ENCODE peak calls at places on chromosome 17, in seven cellular contexts. One of them, this sample, is unnamed.

GRCh38 chr17:78979780-78980623 is at the start of gene LGALS3BP:
- DNase-seq in SK-N-SH: peak
- DNase-seq in K562: no peak
- DNase-seq in A549: peak
- DNase-seq in WTC11: peak
- DNase-seq in GM12878: no peak
- DNase-seq in HCT116: peak
- DNase-seq in this sample: no peak

GRCh38 chr17:10062757-10063385 is 135.5 kb downstream of the GAS7 start:
- DNase-seq in SK-N-SH: no peak
- DNase-seq in K562: no peak
- DNase-seq in A549: no peak
- DNase-seq in WTC11: no peak
- DNase-seq in GM12878: no peak
- DNase-seq in HCT116: no peak
- DNase-seq in this sample: no peak

GRCh38 chr17:33055746-33056145 is 64.1 kb downstream of the SPACA3 start:
- DNase-seq in SK-N-SH: no peak
- DNase-seq in K562: no peak
- DNase-seq in A549: no peak
- DNase-seq in WTC11: no peak
- DNase-seq in GM12878: no peak
- DNase-seq in HCT116: no peak
- DNase-seq in this sample: no peak

GRCh38 chr17:78677303-78678219 is 100.4 kb upstream of the DNAH17 start:
- DNase-seq in SK-N-SH: no peak
- DNase-seq in K562: no peak
- DNase-seq in A549: peak
- DNase-seq in WTC11: no peak
- DNase-seq in GM12878: no peak
- DNase-seq in HCT116: no peak
- DNase-seq in this sample: no peak

GRCh38 chr17:78356163-78356713 is 3.6 kb downstream of the SOCS3 start:
- DNase-seq in SK-N-SH: no peak
- DNase-seq in K562: no peak
- DNase-seq in A549: peak
- DNase-seq in WTC11: peak
- DNase-seq in GM12878: peak
- DNase-seq in HCT116: no peak
- DNase-seq in this sample: no peak

GRCh38 chr17:11240841-11241610 is at the start of gene SHISA6:
- DNase-seq in SK-N-SH: peak
- DNase-seq in K562: no peak
- DNase-seq in A549: no peak
- DNase-seq in WTC11: no peak
- DNase-seq in GM12878: no peak
- DNase-seq in HCT116: no peak
- DNase-seq in this sample: no peak

GRCh38 chr17:40516581-40517285 is 15.3 kb upstream of the TNS4 start:
- DNase-seq in SK-N-SH: peak
- DNase-seq in K562: peak
- DNase-seq in A549: peak
- DNase-seq in WTC11: no peak
- DNase-seq in GM12878: peak
- DNase-seq in HCT116: peak
- DNase-seq in this sample: no peak

GRCh38 chr17:7511108-7511507 is 26.9 kb downstream of the POLR2A start:
- DNase-seq in SK-N-SH: no peak
- DNase-seq in K562: no peak
- DNase-seq in A549: no peak
- DNase-seq in WTC11: no peak
- DNase-seq in GM12878: no peak
- DNase-seq in HCT116: no peak
- DNase-seq in this sample: no peak

GRCh38 chr17:69245617-69246016 is 17.0 kb upstream of the ABCA10 start:
- DNase-seq in SK-N-SH: no peak
- DNase-seq in K562: no peak
- DNase-seq in A549: no peak
- DNase-seq in WTC11: no peak
- DNase-seq in GM12878: no peak
- DNase-seq in HCT116: no peak
- DNase-seq in this sample: no peak

GRCh38 chr17:28279411-28279810 is 39.6 kb upstream of the TMEM97 start:
- DNase-seq in SK-N-SH: no peak
- DNase-seq in K562: no peak
- DNase-seq in A549: no peak
- DNase-seq in WTC11: no peak
- DNase-seq in GM12878: no peak
- DNase-seq in HCT116: no peak
- DNase-seq in this sample: no peak

GRCh38 chr17:57277923-57278604 is 21.7 kb downstream of the MSI2 start:
- DNase-seq in SK-N-SH: no peak
- DNase-seq in K562: no peak
- DNase-seq in A549: no peak
- DNase-seq in WTC11: no peak
- DNase-seq in GM12878: no peak
- DNase-seq in HCT116: no peak
- DNase-seq in this sample: no peak

GRCh38 chr17:55283256-55283965 is 18.7 kb downstream of the HLF start:
- DNase-seq in SK-N-SH: no peak
- DNase-seq in K562: no peak
- DNase-seq in A549: no peak
- DNase-seq in WTC11: no peak
- DNase-seq in GM12878: no peak
- DNase-seq in HCT116: no peak
- DNase-seq in this sample: no peak
- TF ChIP-seq MAX in SK-N-SH: no peak
- TF ChIP-seq MAX in K562: no peak
- TF ChIP-seq MAX in A549: no peak
- TF ChIP-seq MAX in WTC11: no peak
- TF ChIP-seq MAX in GM12878: no peak
- TF ChIP-seq MAX in HCT116: no peak
- TF ChIP-seq MAX in this sample: no peak

DNA sequence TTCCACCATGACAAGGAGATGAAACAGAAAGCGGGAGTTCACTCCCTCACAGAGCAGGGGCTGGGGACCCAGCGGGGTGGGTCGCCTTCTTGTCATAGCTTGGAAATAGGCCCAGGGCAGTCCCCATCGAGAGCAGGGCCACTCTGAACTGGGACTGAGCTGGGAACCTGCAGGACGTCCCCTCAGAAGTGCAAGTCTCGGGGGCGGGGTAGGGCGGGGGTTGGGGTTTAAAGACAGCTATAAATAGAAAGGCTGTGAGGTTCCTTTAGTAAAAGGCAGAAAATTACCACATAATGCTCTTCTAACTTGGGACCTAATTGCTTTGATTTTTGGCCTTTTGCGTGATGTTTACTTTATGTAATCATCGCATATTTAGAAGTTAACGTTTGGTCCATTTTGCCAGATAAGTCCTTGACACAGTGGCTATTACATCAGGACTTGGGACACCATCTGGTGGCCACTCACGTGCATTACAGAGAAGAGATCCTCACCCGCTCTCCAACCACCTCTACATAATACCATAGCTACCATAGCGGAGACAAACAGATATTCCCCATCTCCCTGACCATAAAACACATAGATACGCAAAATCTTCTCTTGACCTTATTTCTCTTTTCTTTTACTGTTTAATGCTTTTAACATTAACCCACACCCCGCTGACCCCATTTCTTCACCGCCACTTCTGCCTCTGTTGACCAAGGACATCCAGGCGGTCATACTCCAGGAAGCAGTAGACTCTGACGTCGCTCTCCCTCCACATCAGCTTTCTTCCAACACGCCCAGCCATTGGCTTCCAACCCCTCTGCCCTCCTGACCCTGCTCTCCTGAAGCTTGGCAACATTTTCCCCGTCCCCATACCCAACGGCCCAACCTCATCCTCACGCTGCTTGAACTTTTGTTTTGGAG is 27.5 kb upstream of the PIK3R6 start:
- DNase-seq in SK-N-SH: peak
- DNase-seq in K562: peak
- DNase-seq in A549: peak
- DNase-seq in WTC11: peak
- DNase-seq in GM12878: peak
- DNase-seq in HCT116: peak
- DNase-seq in this sample: peak
- TF ChIP-seq MAX in SK-N-SH: no peak
- TF ChIP-seq MAX in K562: no peak
- TF ChIP-seq MAX in A549: no peak
- TF ChIP-seq MAX in WTC11: no peak
- TF ChIP-seq MAX in GM12878: no peak
- TF ChIP-seq MAX in HCT116: no peak
- TF ChIP-seq MAX in this sample: no peak

GRCh38 chr17:72838068-72838467 is 254.4 kb downstream of the SLC39A11 start:
- DNase-seq in SK-N-SH: no peak
- DNase-seq in K562: no peak
- DNase-seq in A549: no peak
- DNase-seq in WTC11: no peak
- DNase-seq in GM12878: no peak
- DNase-seq in HCT116: no peak
- DNase-seq in this sample: no peak
- TF ChIP-seq MAX in SK-N-SH: no peak
- TF ChIP-seq MAX in K562: no peak
- TF ChIP-seq MAX in A549: no peak
- TF ChIP-seq MAX in WTC11: no peak
- TF ChIP-seq MAX in GM12878: no peak
- TF ChIP-seq MAX in HCT116: no peak
- TF ChIP-seq MAX in this sample: no peak

GRCh38 chr17:45170280-45170975 is 8.8 kb downstream of the HEXIM2 start:
- DNase-seq in SK-N-SH: no peak
- DNase-seq in K562: no peak
- DNase-seq in A549: no peak
- DNase-seq in WTC11: no peak
- DNase-seq in GM12878: no peak
- DNase-seq in HCT116: no peak
- DNase-seq in this sample: no peak
- TF ChIP-seq MAX in SK-N-SH: no peak
- TF ChIP-seq MAX in K562: no peak
- TF ChIP-seq MAX in A549: no peak
- TF ChIP-seq MAX in WTC11: no peak
- TF ChIP-seq MAX in GM12878: no peak
- TF ChIP-seq MAX in HCT116: peak
- TF ChIP-seq MAX in this sample: no peak

GRCh38 chr17:30117548-30118155 is 1.0 kb downstream of the NSRP1 start:
- DNase-seq in SK-N-SH: no peak
- DNase-seq in K562: no peak
- DNase-seq in A549: no peak
- DNase-seq in WTC11: no peak
- DNase-seq in GM12878: no peak
- DNase-seq in HCT116: no peak
- DNase-seq in this sample: no peak

GRCh38 chr17:30116345-30116660 is 313 bp upstream of the NSRP1 start:
- DNase-seq in SK-N-SH: no peak
- DNase-seq in K562: peak
- DNase-seq in A549: peak
- DNase-seq in WTC11: no peak
- DNase-seq in GM12878: no peak
- DNase-seq in HCT116: no peak
- DNase-seq in this sample: no peak

GRCh38 chr17:30113213-30113612 is 3.4 kb upstream of the NSRP1 start:
- DNase-seq in SK-N-SH: no peak
- DNase-seq in K562: no peak
- DNase-seq in A549: no peak
- DNase-seq in WTC11: no peak
- DNase-seq in GM12878: peak
- DNase-seq in HCT116: no peak
- DNase-seq in this sample: no peak

GRCh38 chr17:30112794-30113193 is 3.8 kb upstream of the NSRP1 start:
- DNase-seq in SK-N-SH: no peak
- DNase-seq in K562: no peak
- DNase-seq in A549: no peak
- DNase-seq in WTC11: no peak
- DNase-seq in GM12878: no peak
- DNase-seq in HCT116: no peak
- DNase-seq in this sample: no peak

GRCh38 chr17:30116661-30117547 is at the start of gene NSRP1:
- DNase-seq in SK-N-SH: peak
- DNase-seq in K562: peak
- DNase-seq in A549: peak
- DNase-seq in WTC11: peak
- DNase-seq in GM12878: peak
- DNase-seq in HCT116: peak
- DNase-seq in this sample: peak
- TF ChIP-seq MAX in SK-N-SH: peak
- TF ChIP-seq MAX in K562: peak
- TF ChIP-seq MAX in A549: peak
- TF ChIP-seq MAX in WTC11: no peak
- TF ChIP-seq MAX in GM12878: no peak
- TF ChIP-seq MAX in HCT116: peak
- TF ChIP-seq MAX in this sample: no peak